ENCODE peak calls at places on chromosomes 1 and 21, in five cellular contexts. W, J, G, N and P are unnamed samples.

GRCh38 chr1:166905930-166906329 is 29.9 kb upstream of the TADA1 start:
- DNase-seq in N (no peak), J (no peak), G (no peak), W (no peak), P (no peak)

GRCh38 chr21:43768868-43769167 is 7.3 kb downstream of the CSTB start:
- DNase-seq in J (no peak), G (no peak), W (no peak), N (no peak), P (no peak)

GRCh38 chr1:172708452-172708851 is 49.5 kb downstream of the FASLG start:
- DNase-seq in W (no peak), N (no peak), G (no peak), J (no peak), P (no peak)

GRCh38 chr21:34881421-34881820 is 167.7 kb downstream of the RUNX1 start:
- DNase-seq in G (no peak), N (no peak), J (no peak), W (no peak), P (no peak)

GRCh38 chr1:193321242-193321842 is 134.9 kb upstream of the B3GALT2 start:
- DNase-seq in G (no peak), J (no peak), W (no peak), N (no peak), P (no peak)

GRCh38 chr1:80293818-80294217 is 1287.3 kb upstream of the ADGRL4 start:
- DNase-seq in J (no peak), N (no peak), G (no peak), W (no peak), P (no peak)

GRCh38 chr1:116111196-116112021 is at the start of gene MAB21L3:
- DNase-seq in W (no peak), N (peak; percentile 16), J (no peak), G (no peak), P (no peak)

GRCh38 chr1:29786791-29787732 is 550.7 kb downstream of the PTPRU start:
- DNase-seq in W (no peak), G (no peak), N (no peak), J (no peak), P (no peak)

GRCh38 chr1:85601930-85602329 is 21.4 kb downstream of the CCN1 start:
- DNase-seq in W (no peak), N (no peak), G (no peak), J (no peak), P (no peak)

GRCh38 chr1:1360511-1361169 is 2.3 kb upstream of the MXRA8 start:
- DNase-seq in J (no peak), W (peak; percentile 83), N (no peak), G (peak; percentile 22), P (no peak)

GRCh38 chr21:16502273-16502672 is 772.5 kb downstream of the USP25 start:
- DNase-seq in J (no peak), W (no peak), N (no peak), G (no peak), P (no peak)

GRCh38 chr1:217721692-217722091 is 90.5 kb downstream of the SPATA17 start:
- DNase-seq in W (no peak), N (no peak), J (no peak), G (no peak), P (no peak)

GRCh38 chr21:44801468-44802395 is at the start of gene UBE2G2:
- DNase-seq in J (peak; percentile 87), N (peak; percentile 87), W (peak; percentile 85), G (peak; percentile 90), P (peak; percentile 84)

GRCh38 chr21:44800103-44800502 is 1.5 kb downstream of the UBE2G2 start:
- DNase-seq in J (no peak), G (no peak), N (peak; percentile 33), W (no peak), P (no peak)

GRCh38 chr21:44802396-44803153 is 955 bp upstream of the UBE2G2 start:
- DNase-seq in W (no peak), G (no peak), J (no peak), N (peak; percentile 21), P (no peak)

GRCh38 chr21:44803651-44804050 is 2.0 kb upstream of the UBE2G2 start:
- DNase-seq in W (no peak), N (no peak), J (no peak), G (no peak), P (no peak)

DNA sequence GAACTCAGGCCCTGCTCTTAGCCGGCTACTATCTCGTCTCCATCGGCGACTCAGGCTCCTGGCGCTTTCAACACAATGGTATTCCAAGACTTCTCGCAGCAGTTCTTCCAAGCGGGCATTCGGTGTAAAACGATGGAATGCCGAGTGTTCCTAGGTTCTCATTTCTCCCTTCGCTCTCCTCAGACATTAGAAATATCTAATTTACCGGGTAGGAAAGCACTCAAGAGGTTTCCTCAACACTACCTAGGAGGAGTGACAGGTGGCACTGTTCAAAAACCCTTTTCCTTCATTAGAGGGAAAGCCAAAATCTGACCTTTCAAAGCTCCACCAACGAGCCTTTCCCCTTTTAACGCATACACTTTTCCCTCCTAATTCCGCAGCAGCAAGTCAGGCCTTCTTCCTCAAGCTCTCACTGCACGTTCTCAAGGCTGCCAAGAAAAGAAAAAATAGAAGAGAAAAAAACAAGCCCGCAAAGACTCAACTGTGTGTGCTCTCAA is 601 bp downstream of the UBE2G2 start:
- DNase-seq in W (no peak), N (peak; percentile 55), J (no peak), G (no peak), P (no peak)
- TF ChIP-seq CTCF in W (no peak), N (peak; percentile 60), J (peak; percentile 20), G (no peak), P (no peak)

DNA sequence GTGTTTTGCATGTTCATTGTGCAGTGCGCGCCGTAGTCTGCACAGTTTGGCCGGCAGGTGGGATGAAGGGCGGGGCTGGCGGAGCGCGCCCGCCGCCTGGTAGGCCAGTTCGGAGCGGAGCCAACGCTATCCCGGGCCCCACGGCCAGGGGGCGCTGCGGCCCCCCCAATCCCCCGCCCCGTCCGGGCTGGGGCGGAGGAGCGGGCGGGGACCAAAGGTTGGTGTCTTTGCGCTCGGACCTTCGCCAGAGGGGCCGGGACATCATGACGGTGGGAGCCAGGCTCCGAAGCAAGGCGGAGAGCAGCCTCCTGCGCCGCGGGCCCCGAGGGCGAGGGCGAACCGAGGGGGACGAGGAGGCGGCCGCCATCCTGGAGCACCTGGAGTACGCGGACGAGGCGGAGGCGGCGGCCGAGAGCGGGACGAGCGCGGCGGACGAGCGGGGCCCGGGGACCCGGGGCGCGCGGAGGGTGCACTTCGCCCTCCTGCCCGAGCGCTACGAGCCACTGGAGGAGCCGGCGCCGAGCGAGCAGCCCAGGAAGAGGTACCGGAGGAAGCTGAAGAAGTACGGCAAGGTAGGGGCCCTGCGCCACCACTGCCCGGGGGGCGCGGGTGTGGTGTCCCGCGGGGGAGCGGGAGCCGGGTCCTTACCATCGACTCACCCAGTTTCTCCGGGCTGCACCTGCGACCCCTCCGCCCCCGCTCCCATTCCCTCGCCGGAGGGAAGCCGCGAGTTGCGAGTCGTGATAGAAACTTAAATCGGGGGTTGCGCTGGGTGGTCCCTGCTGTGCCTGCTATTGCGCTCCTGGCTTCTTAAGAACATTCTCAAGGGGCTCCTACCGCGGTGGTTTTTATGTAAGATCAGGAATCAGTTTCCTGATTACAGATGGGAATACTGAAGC is at the start of gene C1orf115:
- DNase-seq in G (peak; percentile 92), N (peak; percentile 76), W (peak; percentile 68), J (peak; percentile 83), P (peak; percentile 94)
- TF ChIP-seq CTCF in G (peak; percentile 100), N (peak; percentile 84), W (peak; percentile 67), J (peak; percentile 98), P (peak; percentile 99)

GRCh38 chr1:206761369-206761768 is 9.2 kb upstream of the IL19 start:
- DNase-seq in W (no peak), N (no peak), G (no peak), J (no peak), P (no peak)
- TF ChIP-seq CTCF in W (no peak), N (no peak), G (peak; percentile 31), J (no peak), P (no peak)

GRCh38 chr1:108200627-108201106 is 524 bp upstream of the SLC25A24 start:
- DNase-seq in W (peak; percentile 22), N (peak; percentile 63), G (no peak), J (no peak), P (peak; percentile 28)
- TF ChIP-seq CTCF in W (peak; percentile 16), N (peak; percentile 21), G (no peak), J (no peak), P (no peak)